ENCODE peak calls at places on chromosomes 1 and 21, in nine cellular contexts. One of them, this sample, is unnamed. For H3K4me1, the result is how much of the 10 kb centered on the place peaks cover.

GRCh38 chr1:8910914-8911313 is 32.4 kb upstream of the ENO1 start:
- DNase-seq in A549: no peak
- DNase-seq in stomach: no peak
- DNase-seq in ovary: no peak
- DNase-seq in K562: no peak
- DNase-seq in suprapubic skin: no peak
- DNase-seq in tibial nerve: no peak
- DNase-seq in H1: no peak
- DNase-seq in transverse colon: no peak
- DNase-seq in this sample: no peak

GRCh38 chr1:56149761-56150160 is 429.6 kb downstream of the PLPP3 start:
- DNase-seq in A549: no peak
- DNase-seq in stomach: no peak
- DNase-seq in ovary: no peak
- DNase-seq in K562: no peak
- DNase-seq in suprapubic skin: no peak
- DNase-seq in tibial nerve: no peak
- DNase-seq in H1: no peak
- DNase-seq in transverse colon: no peak
- DNase-seq in this sample: no peak

GRCh38 chr1:222126052-222126451 is 384.2 kb upstream of the DUSP10 start:
- DNase-seq in A549: no peak
- DNase-seq in stomach: no peak
- DNase-seq in ovary: no peak
- DNase-seq in K562: no peak
- DNase-seq in suprapubic skin: no peak
- DNase-seq in tibial nerve: no peak
- DNase-seq in H1: no peak
- DNase-seq in transverse colon: no peak
- DNase-seq in this sample: no peak

GRCh38 chr1:113681596-113682337 is 77.5 kb downstream of the PHTF1 start:
- DNase-seq in A549: no peak
- DNase-seq in stomach: no peak
- DNase-seq in ovary: no peak
- DNase-seq in K562: no peak
- DNase-seq in suprapubic skin: no peak
- DNase-seq in tibial nerve: no peak
- DNase-seq in H1: no peak
- DNase-seq in transverse colon: no peak
- DNase-seq in this sample: no peak

GRCh38 chr21:38646213-38646837 is 148.0 kb upstream of the ERG start:
- DNase-seq in A549: no peak
- DNase-seq in stomach: no peak
- DNase-seq in ovary: no peak
- DNase-seq in K562: no peak
- DNase-seq in suprapubic skin: no peak
- DNase-seq in tibial nerve: no peak
- DNase-seq in H1: no peak
- DNase-seq in transverse colon: no peak
- DNase-seq in this sample: no peak

GRCh38 chr1:163664706-163665321 is 343.1 kb downstream of the NUF2 start:
- DNase-seq in A549: no peak
- DNase-seq in stomach: no peak
- DNase-seq in ovary: no peak
- DNase-seq in K562: no peak
- DNase-seq in suprapubic skin: no peak
- DNase-seq in tibial nerve: no peak
- DNase-seq in H1: no peak
- DNase-seq in transverse colon: no peak
- DNase-seq in this sample: peak

GRCh38 chr1:65063025-65063424 is 85.0 kb upstream of the AK4 start:
- DNase-seq in A549: no peak
- DNase-seq in stomach: no peak
- DNase-seq in ovary: no peak
- DNase-seq in K562: no peak
- DNase-seq in suprapubic skin: no peak
- DNase-seq in tibial nerve: no peak
- DNase-seq in H1: no peak
- DNase-seq in transverse colon: no peak
- DNase-seq in this sample: no peak

GRCh38 chr1:117843791-117844190 is 85.6 kb downstream of the GDAP2 start:
- DNase-seq in A549: no peak
- DNase-seq in stomach: no peak
- DNase-seq in ovary: no peak
- DNase-seq in K562: no peak
- DNase-seq in suprapubic skin: no peak
- DNase-seq in tibial nerve: no peak
- DNase-seq in H1: no peak
- DNase-seq in transverse colon: no peak
- DNase-seq in this sample: no peak

GRCh38 chr1:91885331-91885715 is 628 bp downstream of the TGFBR3 start:
- DNase-seq in A549: no peak
- DNase-seq in stomach: peak
- DNase-seq in ovary: peak
- DNase-seq in K562: peak
- DNase-seq in suprapubic skin: peak
- DNase-seq in tibial nerve: no peak
- DNase-seq in H1: no peak
- DNase-seq in transverse colon: peak
- DNase-seq in this sample: peak

GRCh38 chr1:199279872-199280649 is 641.2 kb downstream of the PTPRC start:
- DNase-seq in A549: no peak
- DNase-seq in stomach: no peak
- DNase-seq in ovary: no peak
- DNase-seq in K562: no peak
- DNase-seq in suprapubic skin: no peak
- DNase-seq in tibial nerve: no peak
- DNase-seq in H1: no peak
- DNase-seq in transverse colon: no peak
- DNase-seq in this sample: no peak

GRCh38 chr21:32888971-32889370 is 117.4 kb upstream of the PAXBP1 start:
- DNase-seq in A549: no peak
- DNase-seq in stomach: no peak
- DNase-seq in ovary: no peak
- DNase-seq in K562: no peak
- DNase-seq in suprapubic skin: no peak
- DNase-seq in tibial nerve: no peak
- DNase-seq in H1: no peak
- DNase-seq in transverse colon: no peak
- DNase-seq in this sample: no peak

GRCh38 chr21:33951276-33952178 is 35.9 kb upstream of the ATP5PO start:
- DNase-seq in A549: no peak
- DNase-seq in stomach: no peak
- DNase-seq in ovary: no peak
- DNase-seq in K562: no peak
- DNase-seq in suprapubic skin: no peak
- DNase-seq in tibial nerve: no peak
- DNase-seq in H1: peak
- DNase-seq in transverse colon: no peak
- DNase-seq in this sample: no peak

GRCh38 chr1:81806432-81806770 is 5.7 kb downstream of the ADGRL2 start:
- DNase-seq in A549: no peak
- DNase-seq in stomach: no peak
- DNase-seq in ovary: no peak
- DNase-seq in K562: no peak
- DNase-seq in suprapubic skin: no peak
- DNase-seq in tibial nerve: no peak
- DNase-seq in H1: no peak
- DNase-seq in transverse colon: no peak
- DNase-seq in this sample: no peak
- H3K4me1 ChIP-seq in A549: under half
- H3K4me1 ChIP-seq in stomach: under half
- H3K4me1 ChIP-seq in ovary: under half
- H3K4me1 ChIP-seq in K562: under half
- H3K4me1 ChIP-seq in suprapubic skin: under half
- H3K4me1 ChIP-seq in tibial nerve: under half
- H3K4me1 ChIP-seq in H1: under half
- H3K4me1 ChIP-seq in transverse colon: under half
- H3K4me1 ChIP-seq in this sample: under half

GRCh38 chr1:53766766-53767409 is 27.9 kb upstream of the GLIS1 start:
- DNase-seq in A549: no peak
- DNase-seq in stomach: no peak
- DNase-seq in ovary: no peak
- DNase-seq in K562: no peak
- DNase-seq in suprapubic skin: no peak
- DNase-seq in tibial nerve: no peak
- DNase-seq in H1: no peak
- DNase-seq in transverse colon: no peak
- DNase-seq in this sample: no peak
- TF ChIP-seq EP300 in A549: no peak
- TF ChIP-seq EP300 in stomach: no peak
- TF ChIP-seq EP300 in ovary: no peak
- TF ChIP-seq EP300 in K562: no peak
- TF ChIP-seq EP300 in suprapubic skin: no peak
- TF ChIP-seq EP300 in tibial nerve: no peak
- TF ChIP-seq EP300 in H1: no peak
- TF ChIP-seq EP300 in transverse colon: no peak
- TF ChIP-seq EP300 in this sample: no peak

DNA sequence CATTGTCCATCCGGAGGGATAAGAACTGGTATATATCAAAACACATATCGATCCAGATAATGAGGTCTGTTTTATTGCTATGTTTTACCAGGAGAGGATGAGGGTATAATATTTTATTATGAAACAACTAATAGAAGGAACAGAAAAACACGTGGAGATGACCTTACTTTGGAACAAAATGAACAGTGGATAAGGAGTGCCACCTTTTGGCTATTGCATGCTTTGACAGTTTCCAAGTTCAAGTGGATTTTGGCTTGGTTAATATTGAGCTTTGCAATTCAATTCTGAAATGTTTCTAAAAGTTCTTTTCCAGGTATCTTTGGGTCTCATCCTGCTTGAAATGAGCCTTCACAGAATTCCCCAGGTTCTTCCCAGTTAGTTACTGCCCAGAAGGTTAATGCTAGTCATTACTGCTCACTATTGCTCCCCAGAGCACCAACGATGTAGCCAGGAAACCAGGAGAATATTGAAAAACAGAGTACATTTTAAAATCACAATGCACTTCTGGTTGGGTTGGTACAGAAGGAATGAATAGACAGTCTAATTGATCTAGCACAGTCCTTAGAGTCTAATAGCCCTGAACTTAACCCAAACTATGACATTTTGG is 45.5 kb downstream of the ZC3H11B start:
- DNase-seq in A549: no peak
- DNase-seq in stomach: no peak
- DNase-seq in ovary: no peak
- DNase-seq in K562: no peak
- DNase-seq in suprapubic skin: no peak
- DNase-seq in tibial nerve: no peak
- DNase-seq in H1: no peak
- DNase-seq in transverse colon: no peak
- DNase-seq in this sample: no peak
- TF ChIP-seq CTCF in A549: peak
- TF ChIP-seq CTCF in stomach: no peak
- TF ChIP-seq CTCF in ovary: peak
- TF ChIP-seq CTCF in K562: peak
- TF ChIP-seq CTCF in suprapubic skin: peak
- TF ChIP-seq CTCF in tibial nerve: peak
- TF ChIP-seq CTCF in H1: no peak
- TF ChIP-seq CTCF in transverse colon: peak
- TF ChIP-seq CTCF in this sample: peak

GRCh38 chr1:36239941-36240637 is 15.8 kb downstream of the THRAP3 start:
- DNase-seq in A549: no peak
- DNase-seq in stomach: no peak
- DNase-seq in ovary: no peak
- DNase-seq in K562: no peak
- DNase-seq in suprapubic skin: no peak
- DNase-seq in tibial nerve: no peak
- DNase-seq in H1: no peak
- DNase-seq in transverse colon: no peak
- DNase-seq in this sample: no peak
- H3K4me1 ChIP-seq in A549: under half
- H3K4me1 ChIP-seq in stomach: under half
- H3K4me1 ChIP-seq in ovary: under half
- H3K4me1 ChIP-seq in K562: under half
- H3K4me1 ChIP-seq in suprapubic skin: under half
- H3K4me1 ChIP-seq in tibial nerve: under half
- H3K4me1 ChIP-seq in H1: under half
- H3K4me1 ChIP-seq in transverse colon: under half
- H3K4me1 ChIP-seq in this sample: under half

GRCh38 chr1:226626577-226626956 is 78.0 kb downstream of the STUM start:
- DNase-seq in A549: peak
- DNase-seq in stomach: peak
- DNase-seq in ovary: peak
- DNase-seq in K562: peak
- DNase-seq in suprapubic skin: peak
- DNase-seq in tibial nerve: peak
- DNase-seq in H1: peak
- DNase-seq in transverse colon: peak
- DNase-seq in this sample: peak
- TF ChIP-seq EP300 in A549: no peak
- TF ChIP-seq EP300 in stomach: no peak
- TF ChIP-seq EP300 in ovary: no peak
- TF ChIP-seq EP300 in K562: no peak
- TF ChIP-seq EP300 in suprapubic skin: no peak
- TF ChIP-seq EP300 in tibial nerve: peak
- TF ChIP-seq EP300 in H1: no peak
- TF ChIP-seq EP300 in transverse colon: no peak
- TF ChIP-seq EP300 in this sample: no peak

GRCh38 chr1:152458384-152459185 is 44.5 kb upstream of the CRNN start:
- DNase-seq in A549: peak
- DNase-seq in stomach: peak
- DNase-seq in ovary: peak
- DNase-seq in K562: peak
- DNase-seq in suprapubic skin: no peak
- DNase-seq in tibial nerve: peak
- DNase-seq in H1: peak
- DNase-seq in transverse colon: peak
- DNase-seq in this sample: peak

GRCh38 chr1:152462636-152463035 is 48.0 kb upstream of the LCE5A start:
- DNase-seq in A549: no peak
- DNase-seq in stomach: no peak
- DNase-seq in ovary: no peak
- DNase-seq in K562: no peak
- DNase-seq in suprapubic skin: no peak
- DNase-seq in tibial nerve: no peak
- DNase-seq in H1: no peak
- DNase-seq in transverse colon: no peak
- DNase-seq in this sample: peak

GRCh38 chr1:152461544-152461943 is 47.5 kb upstream of the CRNN start:
- DNase-seq in A549: no peak
- DNase-seq in stomach: peak
- DNase-seq in ovary: no peak
- DNase-seq in K562: peak
- DNase-seq in suprapubic skin: no peak
- DNase-seq in tibial nerve: no peak
- DNase-seq in H1: peak
- DNase-seq in transverse colon: peak
- DNase-seq in this sample: peak

GRCh38 chr1:152459596-152460528 is 45.8 kb upstream of the CRNN start:
- DNase-seq in A549: peak
- DNase-seq in stomach: peak
- DNase-seq in ovary: peak
- DNase-seq in K562: peak
- DNase-seq in suprapubic skin: no peak
- DNase-seq in tibial nerve: peak
- DNase-seq in H1: peak
- DNase-seq in transverse colon: peak
- DNase-seq in this sample: peak

GRCh38 chr1:152460529-152460899 is 46.5 kb upstream of the CRNN start:
- DNase-seq in A549: no peak
- DNase-seq in stomach: no peak
- DNase-seq in ovary: no peak
- DNase-seq in K562: no peak
- DNase-seq in suprapubic skin: no peak
- DNase-seq in tibial nerve: no peak
- DNase-seq in H1: no peak
- DNase-seq in transverse colon: no peak
- DNase-seq in this sample: no peak
- TF ChIP-seq CTCF in A549: no peak
- TF ChIP-seq CTCF in stomach: peak
- TF ChIP-seq CTCF in ovary: no peak
- TF ChIP-seq CTCF in K562: no peak
- TF ChIP-seq CTCF in suprapubic skin: no peak
- TF ChIP-seq CTCF in tibial nerve: peak
- TF ChIP-seq CTCF in H1: no peak
- TF ChIP-seq CTCF in transverse colon: no peak
- TF ChIP-seq CTCF in this sample: no peak

This sample was measured in upper lobe of left lung.